ENCODE peak calls at places on chromosomes 4 and X, in four cellular contexts. K is adrenal gland, I is tibial artery, U is GM23338. S is an unnamed sample.

GRCh38 chrX:151973851-151974335 is 583 bp downstream of the GABRE start:
- DNase-seq in K (no peak), I (peak; percentile 79), U (peak; percentile 16), S (no peak)

GRCh38 chrX:14700982-14701381 is 171.6 kb downstream of the GLRA2 start:
- DNase-seq in I (no peak), K (no peak), U (no peak), S (no peak)

GRCh38 chr4:122783301-122784215 is 43.1 kb upstream of the FGF2 start:
- DNase-seq in I (peak; percentile 72), K (no peak), U (peak; percentile 99), S (no peak)

GRCh38 chrX:30950391-30950790 is 61.3 kb upstream of the TAB3 start:
- DNase-seq in K (no peak), I (no peak), U (no peak), S (no peak)

GRCh38 chr4:174604198-174604597 is 81.9 kb upstream of the HPGD start:
- DNase-seq in K (no peak), I (no peak), U (no peak), S (no peak)

GRCh38 chr4:183816882-183817509 is 88.1 kb upstream of the STOX2 start:
- DNase-seq in K (no peak), U (no peak), I (no peak), S (no peak)

GRCh38 chr4:89496851-89497250 is 189.3 kb upstream of the GPRIN3 start:
- DNase-seq in U (no peak), I (no peak), K (no peak), S (no peak)

GRCh38 chr4:8010618-8011017 is 71.0 kb upstream of the AFAP1 start:
- DNase-seq in I (no peak), K (peak; percentile 90), U (no peak), S (peak; percentile 99)

GRCh38 chr4:85928775-85929585 is 430.9 kb downstream of the MAPK10 start:
- DNase-seq in U (no peak), I (no peak), K (no peak), S (no peak)

GRCh38 chr4:185849543-185850185 is 37.7 kb upstream of the SORBS2 start:
- DNase-seq in I (peak; percentile 69), U (no peak), K (no peak), S (no peak)

GRCh38 chrX:143306991-143307965 is 210.0 kb downstream of the SPANXN3 start:
- DNase-seq in U (peak; percentile 1), I (no peak), K (no peak), S (no peak)

GRCh38 chr4:125770814-125771398 is 456.2 kb downstream of the FAT4 start:
- DNase-seq in U (no peak), I (no peak), K (no peak), S (no peak)

GRCh38 chrX:132986556-132986955 is 28.1 kb upstream of the HS6ST2 start:
- DNase-seq in U (no peak), K (no peak), I (no peak), S (no peak)
- H3K27me3 ChIP-seq in U (no peaks in the 10 kb centered on the region), K (peaks cover 19% of the 10 kb centered on the region), I (no peaks in the 10 kb centered on the region), S (no peaks in the 10 kb centered on the region)

GRCh38 chrX:71107762-71108360 is 1.3 kb upstream of the CXorf65 start:
- DNase-seq in U (no peak), K (no peak), I (no peak), S (peak; percentile 61)
- H3K4me1 ChIP-seq in U (peaks cover 19% of the 10 kb centered on the region), K (peaks cover 8% of the 10 kb centered on the region), I (no peaks in the 10 kb centered on the region), S (peaks cover 10% of the 10 kb centered on the region)

DNA sequence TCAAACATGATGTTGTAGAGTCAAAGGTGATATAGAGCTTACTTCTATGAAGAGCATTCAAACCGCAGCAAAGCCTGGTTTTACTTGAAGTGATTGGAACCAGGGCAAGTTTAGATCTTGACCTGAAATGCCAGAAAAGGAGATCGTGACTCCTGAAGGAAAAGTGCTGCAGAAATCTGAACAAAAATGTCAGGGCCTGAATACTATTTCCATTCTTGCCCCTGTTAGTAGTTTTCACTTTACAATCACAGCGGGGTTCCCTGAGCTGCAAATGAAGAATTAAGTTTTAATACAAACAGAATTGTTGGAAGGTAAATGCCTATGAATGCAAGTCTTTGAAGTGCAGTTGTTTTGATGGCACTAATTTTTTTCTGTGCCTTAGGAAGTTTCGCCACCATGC is 4.1 kb downstream of the SLIT2 start:
- DNase-seq in K (no peak), I (no peak), U (peak; percentile 29), S (no peak)
- H3K27me3 ChIP-seq in K (no peaks in the 10 kb centered on the region), I (peaks cover 12% of the 10 kb centered on the region), U (peaks cover 74% of the 10 kb centered on the region), S (peaks cover 77% of the 10 kb centered on the region)

DNA sequence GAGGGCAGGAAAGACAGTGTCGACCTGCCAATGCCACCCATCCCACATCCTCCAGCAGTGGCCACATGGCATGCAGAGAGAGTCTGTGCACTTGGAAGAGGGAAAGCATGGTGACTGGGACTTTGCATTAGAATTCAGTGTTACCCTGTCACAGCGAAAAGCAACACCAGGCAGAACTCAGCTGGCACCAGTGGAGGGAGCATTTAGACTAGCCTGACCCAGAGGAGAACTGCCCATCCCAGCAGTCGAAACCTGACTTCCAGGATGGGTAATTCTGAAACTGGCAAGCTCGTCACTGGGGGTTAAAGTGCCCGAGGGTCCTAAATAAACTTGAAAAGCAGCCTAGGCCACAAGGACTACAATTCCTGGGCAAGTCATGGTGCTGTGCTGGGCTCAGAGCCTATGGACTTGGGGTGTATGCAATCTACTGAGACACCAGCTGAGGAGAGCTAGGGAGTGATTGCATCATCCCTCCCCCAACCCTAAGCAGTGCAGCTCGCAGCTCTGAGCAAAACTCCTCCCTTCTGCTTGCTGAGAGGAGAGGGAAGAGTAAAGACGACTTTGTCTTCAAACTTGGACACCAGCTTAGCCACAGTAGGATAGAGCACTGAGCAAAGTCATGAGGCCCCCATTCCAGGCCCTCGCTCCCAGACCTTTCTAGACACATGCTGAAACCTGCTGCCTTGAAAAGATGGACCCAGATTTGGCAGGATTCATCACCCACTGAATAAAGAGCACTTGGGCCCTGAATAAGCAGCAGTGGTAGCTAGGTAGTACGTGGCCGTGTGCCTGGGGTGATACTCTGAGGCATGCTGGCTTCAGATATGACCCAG is 68.8 kb downstream of the DDX60L start:
- DNase-seq in I (no peak), K (no peak), U (no peak), S (no peak)
- H3K4me1 ChIP-seq in I (peaks cover 21% of the 10 kb centered on the region), K (peaks cover 16% of the 10 kb centered on the region), U (no peaks in the 10 kb centered on the region), S (peaks cover 39% of the 10 kb centered on the region)

GRCh38 chrX:16953606-16954211 is 7.3 kb downstream of the REPS2 start:
- DNase-seq in U (no peak), K (no peak), I (no peak), S (no peak)
- H3K27me3 ChIP-seq in U (peaks cover under 1% of the 10 kb centered on the region), K (peaks cover 5% of the 10 kb centered on the region), I (no peaks in the 10 kb centered on the region), S (no peaks in the 10 kb centered on the region)

GRCh38 chr4:143351149-143351691 is 14.5 kb downstream of the GAB1 start:
- DNase-seq in U (no peak), K (no peak), I (no peak), S (no peak)
- H3K4me1 ChIP-seq in U (peaks cover 52% of the 10 kb centered on the region), K (peaks cover 56% of the 10 kb centered on the region), I (peaks cover 56% of the 10 kb centered on the region), S (no peaks in the 10 kb centered on the region)

GRCh38 chr4:158793021-158793420 is 24.2 kb downstream of the FNIP2 start:
- DNase-seq in I (no peak), U (no peak), K (no peak), S (no peak)

GRCh38 chr4:158799013-158799770 is 30.4 kb downstream of the FNIP2 start:
- DNase-seq in I (no peak), K (no peak), U (no peak), S (no peak)

GRCh38 chr4:158798062-158798461 is 29.2 kb downstream of the FNIP2 start:
- DNase-seq in U (no peak), I (no peak), K (no peak), S (no peak)

GRCh38 chr4:158799856-158800255 is 31.0 kb downstream of the FNIP2 start:
- DNase-seq in I (no peak), U (no peak), K (no peak), S (no peak)

GRCh38 chr4:158796370-158797140 is 27.7 kb downstream of the FNIP2 start:
- DNase-seq in I (no peak), K (no peak), U (no peak), S (no peak)
- H3K27me3 ChIP-seq in I (no peaks in the 10 kb centered on the region), K (no peaks in the 10 kb centered on the region), U (no peaks in the 10 kb centered on the region), S (no peaks in the 10 kb centered on the region)

GRCh38 chr4:140150636-140150885 is 3.4 kb downstream of the MAML3 start:
- DNase-seq in U (no peak), I (no peak), K (no peak), S (peak; percentile 86)

GRCh38 chr4:140150886-140151699 is 2.9 kb downstream of the MAML3 start:
- DNase-seq in I (peak; percentile 96), U (peak; percentile 94), K (peak; percentile 94), S (peak; percentile 87)

GRCh38 chr4:140152760-140153418 is 1.1 kb downstream of the MAML3 start:
- DNase-seq in K (peak; percentile 63), I (peak; percentile 84), U (peak; percentile 60), S (peak; percentile 61)

GRCh38 chr4:140152015-140152703 is 1.8 kb downstream of the MAML3 start:
- DNase-seq in I (peak; percentile 85), K (peak; percentile 77), U (peak; percentile 79), S (peak; percentile 83)

GRCh38 chr4:140151700-140152014 is 2.3 kb downstream of the MAML3 start:
- DNase-seq in K (peak; percentile 88), I (peak; percentile 89), U (peak; percentile 95), S (peak; percentile 95)
- H3K4me1 ChIP-seq in K (peaks cover 21% of the 10 kb centered on the region), I (peaks cover 3% of the 10 kb centered on the region), U (peaks cover 24% of the 10 kb centered on the region), S (no peaks in the 10 kb centered on the region)